ENCODE peak calls at places on chromosome 1, in five cellular contexts. V is HepG2, U is heart left ventricle, P is AG09319, O is fibroblast of mammary gland. Z is an unnamed sample.

GRCh38 chr1:63721531-63722189 is 52.2 kb upstream of the ROR1 start:
- DNase-seq in V (no peak), U (no peak), P (no peak), O (peak), Z (no peak)

GRCh38 chr1:54464477-54465146 is 58.4 kb upstream of the SSBP3 start:
- DNase-seq in V (no peak), U (no peak), P (no peak), O (peak), Z (no peak)

GRCh38 chr1:211323156-211324063 is 3.2 kb upstream of the TRAF5 start:
- DNase-seq in V (peak), U (peak), P (no peak), O (peak), Z (peak)

GRCh38 chr1:213977486-213977842 is 10.3 kb upstream of the PROX1 start:
- DNase-seq in V (peak), U (no peak), P (no peak), O (no peak), Z (no peak)

GRCh38 chr1:47424336-47424982 is 8.4 kb downstream of the FOXE3 start:
- DNase-seq in V (peak), U (no peak), P (no peak), O (peak), Z (peak)

GRCh38 chr1:212915245-212916091 is 34.9 kb upstream of the VASH2 start:
- DNase-seq in V (peak), U (peak), P (no peak), O (peak), Z (peak)

GRCh38 chr1:67489643-67490042 is 59.4 kb upstream of the SERBP1 start:
- DNase-seq in V (peak), U (no peak), P (no peak), O (peak), Z (peak)

GRCh38 chr1:15947382-15948090 is 28.4 kb downstream of the ZBTB17 start:
- DNase-seq in V (no peak), U (no peak), P (no peak), O (no peak), Z (no peak)

GRCh38 chr1:26597629-26598039 is 68.1 kb downstream of the RPS6KA1 start:
- DNase-seq in V (peak), U (no peak), P (no peak), O (peak), Z (peak)

GRCh38 chr1:31617917-31618746 is 643 bp downstream of the HCRTR1 start:
- DNase-seq in V (peak), U (peak), P (no peak), O (peak), Z (no peak)

GRCh38 chr1:19344372-19344810 is 32.3 kb downstream of the SLC66A1 start:
- DNase-seq in V (peak), U (peak), P (no peak), O (peak), Z (peak)

GRCh38 chr1:221712776-221713431 is 29.0 kb downstream of the DUSP10 start:
- DNase-seq in V (no peak), U (no peak), P (no peak), O (no peak), Z (no peak)

GRCh38 chr1:155305881-155306391 is 2.7 kb upstream of the FDPS start:
- DNase-seq in V (peak), U (no peak), P (no peak), O (peak), Z (no peak)

GRCh38 chr1:15833069-15833679 is 14.3 kb upstream of the SPEN start:
- DNase-seq in V (no peak), U (peak), P (no peak), O (peak), Z (peak)

GRCh38 chr1:43382027-43382771 is 7.4 kb downstream of the MED8 start:
- DNase-seq in V (no peak), U (no peak), P (no peak), O (no peak), Z (no peak)

GRCh38 chr1:232142403-232143314 is 487.3 kb downstream of the SIPA1L2 start:
- DNase-seq in V (no peak), U (peak), P (peak), O (peak), Z (peak)

GRCh38 chr1:235503333-235504121 is 725 bp downstream of the B3GALNT2 start:
- DNase-seq in V (peak), U (peak), P (no peak), O (peak), Z (peak)

DNA sequence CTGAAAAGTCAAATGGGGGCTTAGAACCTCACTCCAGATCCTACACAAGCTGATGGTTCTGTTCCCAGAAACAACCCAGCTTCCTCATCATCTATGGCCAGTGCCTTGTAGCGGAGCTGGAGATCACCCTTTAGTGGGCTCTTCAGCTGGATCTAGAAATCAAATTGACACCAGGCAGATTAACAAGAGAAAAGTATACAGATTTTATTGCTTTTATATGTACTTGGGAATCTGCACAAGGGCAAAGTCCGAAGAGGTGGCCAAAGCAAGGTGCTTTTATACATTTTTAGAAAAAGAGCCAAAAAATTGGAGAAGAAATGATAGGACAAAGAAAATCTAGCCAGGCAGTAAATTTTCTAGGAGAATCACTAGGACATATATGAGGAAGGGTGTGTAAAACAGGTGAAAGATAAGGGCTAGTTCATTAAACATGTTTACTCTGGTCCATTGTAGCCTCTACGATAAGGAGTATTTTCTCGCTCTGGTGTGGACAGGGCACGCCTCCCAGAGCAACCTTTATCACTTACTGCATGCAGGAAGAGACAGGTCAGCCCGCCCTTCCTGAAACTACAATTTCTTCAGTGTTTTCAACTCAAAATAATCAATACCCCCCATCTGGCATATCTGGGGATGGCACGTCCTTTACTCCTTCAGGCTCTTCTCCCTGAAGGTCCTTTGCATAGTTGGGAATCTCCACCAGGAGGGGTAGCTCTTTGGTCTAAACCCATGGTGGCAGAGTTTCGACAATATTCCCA is 14.0 kb upstream of the LGALS8 start:
- DNase-seq in V (no peak), U (no peak), P (no peak), O (no peak), Z (no peak)
- TF ChIP-seq CTCF in V (no peak), U (no peak), P (no peak), O (no peak), Z (no peak)

DNA sequence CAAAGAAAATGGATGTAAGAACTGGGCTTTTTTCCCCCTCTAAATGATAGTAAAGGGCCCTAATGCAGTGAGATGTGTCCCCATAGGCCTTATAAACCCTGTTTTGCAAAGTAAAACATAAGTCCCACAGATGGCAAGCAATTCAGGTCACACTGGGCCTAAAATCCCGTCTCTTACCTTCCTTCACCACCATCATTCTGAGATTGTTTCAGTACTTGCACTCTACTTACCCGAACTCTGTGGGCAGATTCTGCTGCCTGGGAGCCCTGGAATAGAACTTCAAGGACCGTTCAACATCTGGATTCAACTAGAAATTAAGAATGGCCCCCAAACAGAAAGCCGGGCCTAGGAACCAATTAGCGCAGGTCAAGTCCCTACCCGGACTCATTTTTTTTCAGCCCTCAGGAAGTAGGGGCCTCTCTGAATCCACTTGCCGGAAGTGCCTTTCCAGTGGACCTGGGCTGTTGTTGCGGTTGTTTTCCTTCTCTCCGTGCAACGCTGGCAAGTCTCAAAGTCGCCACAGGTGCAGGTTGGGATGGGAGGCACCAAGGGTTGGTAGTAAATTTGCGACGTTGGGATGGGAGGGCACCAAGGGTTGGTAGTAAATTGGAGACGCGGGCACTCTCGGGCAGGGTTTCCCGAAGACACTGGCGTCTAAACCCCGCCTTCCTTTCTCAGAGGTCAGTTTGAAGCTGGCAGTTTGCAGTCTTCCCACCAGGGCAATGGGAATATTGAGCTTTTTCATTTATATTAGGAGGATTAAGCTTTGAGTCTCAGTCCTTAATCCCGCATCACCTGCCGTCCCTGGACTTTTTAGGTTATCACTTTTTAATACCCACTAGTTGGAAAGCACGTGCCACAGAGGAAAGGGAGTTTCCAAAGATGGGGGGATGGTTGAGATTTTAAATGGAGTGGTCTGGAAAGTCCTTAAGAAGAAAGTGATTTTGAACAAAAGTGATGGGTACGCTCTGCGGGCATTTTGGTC is at the start of gene TMEM69:
- DNase-seq in V (peak), U (peak), P (peak), O (peak), Z (peak)
- TF ChIP-seq CTCF in V (peak), U (peak), P (no peak), O (peak), Z (peak)

DNA sequence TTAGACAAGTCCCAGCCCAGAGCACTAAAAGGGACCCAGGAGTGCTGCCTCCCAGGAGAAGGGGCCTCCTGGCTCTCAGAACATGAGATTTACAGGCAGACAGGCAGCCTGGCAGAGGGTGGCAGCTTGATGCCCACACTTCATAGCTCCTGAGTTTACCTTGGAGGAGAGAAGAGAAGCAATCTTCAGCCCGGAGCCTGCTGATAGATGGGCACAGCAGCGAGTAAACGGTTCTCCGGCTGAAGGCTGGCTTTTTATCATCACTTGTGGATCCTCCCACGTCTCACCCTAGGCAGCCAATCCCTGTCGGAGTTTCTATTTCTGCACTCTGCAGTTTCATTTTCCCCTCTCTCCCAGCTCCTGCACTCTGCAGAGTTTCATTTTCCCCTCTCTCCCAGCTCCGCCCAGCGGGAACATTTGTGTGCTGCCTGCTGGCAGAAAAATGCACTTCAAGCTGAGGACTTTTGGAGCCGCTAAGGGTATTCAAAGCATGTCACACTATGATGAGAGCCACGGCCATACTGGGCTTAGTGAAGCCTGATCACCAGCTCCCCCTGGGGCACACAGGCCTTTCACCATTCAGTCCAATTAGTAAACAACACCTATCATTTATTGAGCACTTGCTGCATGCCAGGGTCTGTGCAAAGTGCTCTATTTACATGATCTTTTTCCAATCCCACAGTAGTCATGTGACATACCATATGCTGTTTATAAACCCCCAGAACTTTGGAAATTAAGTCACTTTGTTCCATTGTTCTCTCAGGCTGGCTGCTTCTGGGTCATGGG is at the start of gene IFI6:
- DNase-seq in V (peak), U (peak), P (peak), O (peak), Z (peak)
- TF ChIP-seq CTCF in V (peak), U (peak), P (peak), O (peak), Z (no peak)

GRCh38 chr1:217389895-217390294 is 241.0 kb downstream of the GPATCH2 start:
- DNase-seq in V (no peak), U (no peak), P (no peak), O (no peak), Z (no peak)

GRCh38 chr1:217393901-217394300 is 237.0 kb downstream of the GPATCH2 start:
- DNase-seq in V (no peak), U (no peak), P (no peak), O (no peak), Z (peak)
- TF ChIP-seq CTCF in V (peak), U (peak), P (no peak), O (no peak), Z (no peak)

Z was measured in MCF 10A.